ENCODE peak calls at places on chromosomes 4 and X, in ten cellular contexts. J is activated T-cell treated with anti-CD3 and anti-CD28 coated beads for 48 hours; P is CD8-positive, alpha-beta memory T cell; E is WTC11; S is GM04503; U is sciatic nerve; O is CD4-positive, alpha-beta T cell; A is activated effector memory CD4-positive, alpha-beta T cell treated with anti-CD3 and anti-CD28 coated beads, Interleukin-2, amount 50 U/mL, for 16 hours; Z is EL; G is heart right ventricle. T is an unnamed sample.

GRCh38 chr4:143241892-143242291 is 57.2 kb downstream of the USP38 start:
- DNase-seq in J (no peak), P (no peak), E (no peak), S (no peak), U (no peak), O (no peak), A (no peak), Z (no peak), G (no peak), T (no peak)

GRCh38 chr4:58843456-58843855 is 1733.3 kb upstream of the IGFBP7 start:
- DNase-seq in J (no peak), P (no peak), E (no peak), S (no peak), U (no peak), O (no peak), A (no peak), Z (no peak), G (no peak), T (no peak)

GRCh38 chrX:128020701-128021100 is 31.5 kb downstream of the ACTRT1 start:
- DNase-seq in J (no peak), P (no peak), E (no peak), S (no peak), U (no peak), O (no peak), A (no peak), Z (no peak), G (no peak), T (no peak)

GRCh38 chr4:176927664-176928063 is 134.9 kb upstream of the VEGFC start:
- DNase-seq in J (no peak), P (no peak), E (no peak), S (peak; percentile 68), U (no peak), O (no peak), A (no peak), Z (peak; percentile 92), G (no peak), T (no peak)

GRCh38 chrX:44432641-44433040 is 89.2 kb upstream of the EFHC2 start:
- DNase-seq in J (no peak), P (no peak), E (no peak), S (no peak), U (no peak), O (no peak), A (no peak), Z (peak; percentile 9), G (peak; percentile 3), T (no peak)

GRCh38 chr4:126264839-126265238 is 950.1 kb downstream of the FAT4 start:
- DNase-seq in J (no peak), P (no peak), E (no peak), S (no peak), U (no peak), O (no peak), A (no peak), Z (peak; percentile 63), G (no peak), T (no peak)

GRCh38 chr4:114815760-114816159 is 217.2 kb downstream of the UGT8 start:
- DNase-seq in J (no peak), P (no peak), E (no peak), S (no peak), U (no peak), O (no peak), A (no peak), Z (no peak), G (no peak), T (no peak)

GRCh38 chr4:168739851-168740250 is 243.0 kb downstream of the PALLD start:
- DNase-seq in J (no peak), P (no peak), E (no peak), S (no peak), U (no peak), O (no peak), A (no peak), Z (no peak), G (no peak), T (no peak)

GRCh38 chr4:38904090-38904666 is 36.6 kb downstream of the FAM114A1 start:
- DNase-seq in J (no peak), P (no peak), E (no peak), S (no peak), U (no peak), O (no peak), A (no peak), Z (no peak), G (no peak), T (no peak)

GRCh38 chrX:37361596-37361995 is 12.4 kb downstream of the PRRG1 start:
- DNase-seq in J (no peak), P (no peak), E (no peak), S (no peak), U (no peak), O (no peak), A (no peak), Z (peak; percentile 11), G (no peak), T (no peak)

GRCh38 chr4:97394653-97395052 is 748.6 kb downstream of the STPG2 start:
- DNase-seq in J (no peak), P (no peak), E (no peak), S (no peak), U (no peak), O (no peak), A (no peak), Z (no peak), G (no peak), T (no peak)

GRCh38 chr4:10008208-10009005 is 12.9 kb downstream of the SLC2A9 start:
- DNase-seq in J (no peak), P (no peak), E (no peak), S (no peak), U (no peak), O (no peak), A (no peak), Z (no peak), G (no peak), T (no peak)

GRCh38 chrX:153766871-153767673 is 3.0 kb downstream of the PLXNB3 start:
- DNase-seq in J (no peak), P (peak; percentile 19), E (no peak), S (no peak), U (peak; percentile 61), O (no peak), A (peak; percentile 39), Z (no peak), G (no peak), T (no peak)

GRCh38 chr4:138190452-138190858 is 51.7 kb downstream of the SLC7A11 start:
- DNase-seq in J (no peak), P (no peak), E (no peak), S (no peak), U (no peak), O (no peak), A (no peak), Z (no peak), G (no peak), T (no peak)

GRCh38 chr4:101954975-101955678 is 164.6 kb downstream of the BANK1 start:
- DNase-seq in J (no peak), P (no peak), E (no peak), S (no peak), U (no peak), O (no peak), A (no peak), Z (no peak), G (no peak), T (no peak)

GRCh38 chrX:153925739-153926593 is at the start of gene ARHGAP4:
- DNase-seq in J (peak; percentile 61), P (peak; percentile 64), E (peak; percentile 31), S (no peak), U (no peak), O (no peak), A (peak; percentile 78), Z (no peak), G (no peak), T (peak; percentile 44)

GRCh38 chrX:107766470-107767140 is 9.0 kb downstream of the TSC22D3 start:
- DNase-seq in J (no peak), P (no peak), E (no peak), S (no peak), U (peak; percentile 69), O (no peak), A (no peak), Z (peak; percentile 54), G (no peak), T (no peak)

GRCh38 chr4:37684154-37684553 is 2.0 kb downstream of the RELL1 start:
- DNase-seq in J (no peak), P (no peak), E (no peak), S (no peak), U (no peak), O (no peak), A (no peak), Z (no peak), G (no peak), T (no peak)

GRCh38 chr4:89762311-89762710 is 74.7 kb downstream of the SNCA start:
- DNase-seq in J (no peak), P (no peak), E (no peak), S (no peak), U (no peak), O (no peak), A (no peak), Z (no peak), G (no peak), T (no peak)

GRCh38 chrX:2283111-2283847 is 217.5 kb downstream of the DHRSX start:
- DNase-seq in J (no peak), P (no peak), E (no peak), S (no peak), U (no peak), O (no peak), A (no peak), Z (no peak), G (no peak), T (no peak)

GRCh38 chr4:7862561-7863200 is 77.0 kb downstream of the AFAP1 start:
- DNase-seq in J (no peak), P (no peak), E (no peak), S (no peak), U (no peak), O (no peak), A (no peak), Z (no peak), G (no peak), T (no peak)

GRCh38 chrX:36266155-36266554 is 346.6 kb downstream of the CFAP47 start:
- DNase-seq in J (no peak), P (no peak), E (no peak), S (no peak), U (peak; percentile 15), O (no peak), A (no peak), Z (no peak), G (no peak), T (no peak)

GRCh38 chr4:125710766-125711165 is 396.0 kb downstream of the FAT4 start:
- DNase-seq in J (no peak), P (no peak), E (no peak), S (no peak), U (no peak), O (no peak), A (no peak), Z (no peak), G (no peak), T (no peak)

GRCh38 chr4:4534515-4535145 is 7.2 kb downstream of the STX18 start:
- DNase-seq in J (no peak), P (no peak), E (no peak), S (no peak), U (no peak), O (no peak), A (no peak), Z (no peak), G (no peak), T (no peak)